ENCODE peak calls at places on chromosome 12, in ten cellular contexts. F, E, W, T, J, D, U, Z, H and G are unnamed samples.

GRCh38 chr12:62767506-62767905 is 167.4 kb downstream of the PPM1H start:
- DNase-seq in F (peak; percentile 11), E (no peak), W (peak; percentile 59), T (no peak), J (no peak), D (peak; percentile 56), U (no peak), Z (no peak), H (no peak), G (no peak)

GRCh38 chr12:62722971-62723680 is 211.8 kb downstream of the PPM1H start:
- DNase-seq in F (no peak), E (no peak), W (peak; percentile 34), T (no peak), J (no peak), D (no peak), U (no peak), Z (no peak), H (no peak), G (no peak)

GRCh38 chr12:108772247-108772646 is 40.9 kb upstream of the CORO1C start:
- DNase-seq in F (no peak), E (no peak), W (no peak), T (no peak), J (no peak), D (no peak), U (no peak), Z (no peak), H (peak; percentile 58), G (peak; percentile 21)

GRCh38 chr12:123232472-123232806 is 502 bp downstream of the MPHOSPH9 start:
- DNase-seq in F (no peak), E (no peak), W (no peak), T (no peak), J (no peak), D (no peak), U (no peak), Z (no peak), H (no peak), G (no peak)

GRCh38 chr12:43742106-43742505 is 16.5 kb downstream of the PUS7L start:
- DNase-seq in F (no peak), E (no peak), W (peak; percentile 4), T (no peak), J (no peak), D (peak; percentile 75), U (peak; percentile 76), Z (no peak), H (no peak), G (no peak)

GRCh38 chr12:1839956-1840550 is 19.7 kb downstream of the LRTM2 start:
- DNase-seq in F (peak; percentile 63), E (no peak), W (no peak), T (no peak), J (no peak), D (no peak), U (no peak), Z (no peak), H (no peak), G (no peak)

GRCh38 chr12:82651489-82651888 is 35.2 kb upstream of the TMTC2 start:
- DNase-seq in F (no peak), E (no peak), W (peak; percentile 94), T (no peak), J (no peak), D (no peak), U (no peak), Z (no peak), H (no peak), G (no peak)

GRCh38 chr12:71848212-71848611 is 8.7 kb downstream of the TBC1D15 start:
- DNase-seq in F (no peak), E (no peak), W (peak; percentile 25), T (no peak), J (no peak), D (no peak), U (peak; percentile 27), Z (no peak), H (no peak), G (no peak)

GRCh38 chr12:45568808-45569207 is 160.7 kb upstream of the ARID2 start:
- DNase-seq in F (no peak), E (no peak), W (no peak), T (no peak), J (no peak), D (no peak), U (no peak), Z (no peak), H (no peak), G (no peak)

GRCh38 chr12:131348226-131349010 is 362.5 kb upstream of the SFSWAP start:
- DNase-seq in F (no peak), E (no peak), W (no peak), T (no peak), J (no peak), D (no peak), U (no peak), Z (no peak), H (no peak), G (no peak)

GRCh38 chr12:14961466-14962155 is at the start of gene ARHGDIB:
- DNase-seq in F (no peak), E (peak; percentile 82), W (peak; percentile 38), T (peak; percentile 83), J (no peak), D (peak; percentile 87), U (no peak), Z (peak; percentile 71), H (peak; percentile 32), G (peak; percentile 54)

GRCh38 chr12:4817813-4818212 is 91.9 kb upstream of the KCNA1 start:
- DNase-seq in F (no peak), E (no peak), W (no peak), T (no peak), J (no peak), D (no peak), U (no peak), Z (no peak), H (no peak), G (no peak)

GRCh38 chr12:93229494-93230310 is 148.0 kb upstream of the NUDT4 start:
- DNase-seq in F (peak; percentile 7), E (no peak), W (peak; percentile 73), T (no peak), J (no peak), D (peak; percentile 90), U (peak; percentile 93), Z (no peak), H (no peak), G (no peak)

GRCh38 chr12:38664661-38665269 is 240.6 kb downstream of the CPNE8 start:
- DNase-seq in F (no peak), E (no peak), W (peak; percentile 58), T (no peak), J (peak; percentile 44), D (peak; percentile 40), U (peak; percentile 33), Z (no peak), H (no peak), G (no peak)